ENCODE peak calls at places on chromosomes 3 and 15, in eight cellular contexts. O is stimulated activated CD4-positive, alpha-beta T cell treated with anti-CD3 and anti-CD28 coated beads, Interleukin-12 subunit alpha, Interleukin-12 subunit beta, amount 100 ng/mL, for 24 hours; C is activated naive CD4-positive, alpha-beta T cell treated with Interleukin-2 at 50 U/mL for 16 hours; J is RPMI7951; L is heart right ventricle; X is pancreas; Z is choroid plexus epithelial cell; D is AG04450. I is an unnamed sample.

GRCh38 chr3:33438871-33439270 is 1.3 kb downstream of the UBP1 start:
- DNase-seq in O (no peak), C (no peak), J (no peak), L (no peak), X (no peak), Z (peak), D (no peak), I (no peak)

GRCh38 chr15:69457304-69458280 is 5.0 kb downstream of the RPLP1 start:
- DNase-seq in O (no peak), C (no peak), J (no peak), L (no peak), X (no peak), Z (no peak), D (no peak), I (no peak)

GRCh38 chr3:131217296-131217741 is 164.3 kb upstream of the NUDT16 start:
- DNase-seq in O (no peak), C (no peak), J (peak), L (no peak), X (no peak), Z (peak), D (no peak), I (no peak)

GRCh38 chr15:78841891-78842290 is 30.6 kb upstream of the ADAMTS7 start:
- DNase-seq in O (no peak), C (no peak), J (no peak), L (no peak), X (no peak), Z (no peak), D (no peak), I (no peak)

GRCh38 chr15:33831646-33832045 is 136.7 kb upstream of the CHRM5 start:
- DNase-seq in O (no peak), C (no peak), J (peak), L (no peak), X (no peak), Z (no peak), D (no peak), I (peak)

GRCh38 chr15:98807262-98807661 is 158.9 kb downstream of the IGF1R start:
- DNase-seq in O (no peak), C (no peak), J (peak), L (no peak), X (no peak), Z (peak), D (peak), I (peak)

GRCh38 chr3:195081242-195081963 is 189.6 kb downstream of the XXYLT1 start:
- DNase-seq in O (no peak), C (no peak), J (no peak), L (no peak), X (no peak), Z (peak), D (no peak), I (no peak)

GRCh38 chr3:183975981-183976662 is 41.6 kb downstream of the ABCC5 start:
- DNase-seq in O (no peak), C (no peak), J (peak), L (no peak), X (no peak), Z (peak), D (no peak), I (no peak)

GRCh38 chr3:151228291-151229125 is 25.5 kb upstream of the GPR171 start:
- DNase-seq in O (no peak), C (no peak), J (peak), L (peak), X (no peak), Z (peak), D (peak), I (peak)

GRCh38 chr3:44478055-44478468 is 592 bp upstream of the ZNF445 start:
- DNase-seq in O (no peak), C (no peak), J (no peak), L (no peak), X (no peak), Z (no peak), D (no peak), I (no peak)

GRCh38 chr15:59244337-59244736 is 37.7 kb downstream of the LDHAL6B start:
- DNase-seq in O (no peak), C (no peak), J (no peak), L (no peak), X (no peak), Z (no peak), D (no peak), I (no peak)

GRCh38 chr15:38335106-38335505 is 82.5 kb downstream of the SPRED1 start:
- DNase-seq in O (no peak), C (no peak), J (no peak), L (no peak), X (no peak), Z (no peak), D (no peak), I (no peak)

GRCh38 chr3:115975353-115975752 is 352.0 kb downstream of the GAP43 start:
- DNase-seq in O (no peak), C (no peak), J (peak), L (no peak), X (no peak), Z (peak), D (peak), I (no peak)

GRCh38 chr3:143327388-143327787 is 207.8 kb downstream of the CHST2 start:
- DNase-seq in O (no peak), C (no peak), J (peak), L (no peak), X (no peak), Z (peak), D (no peak), I (peak)

GRCh38 chr15:79849789-79850188 is 47.0 kb downstream of the MTHFS start:
- DNase-seq in O (no peak), C (peak), J (peak), L (no peak), X (no peak), Z (peak), D (no peak), I (peak)

GRCh38 chr3:159249472-159250131 is 447.7 kb downstream of the MFSD1 start:
- DNase-seq in O (no peak), C (no peak), J (no peak), L (no peak), X (no peak), Z (no peak), D (no peak), I (no peak)

GRCh38 chr3:47974974-47975470 is 41.2 kb downstream of the MAP4 start:
- DNase-seq in O (no peak), C (no peak), J (no peak), L (no peak), X (no peak), Z (peak), D (no peak), I (no peak)

I was measured in foreskin melanocyte.